ENCODE peak calls at places on chromosome 3, in seven cellular contexts. C is sigmoid colon, H is right atrium auricular region, V is Peyer's patch, Q is right lobe of liver, Y is fibroblast of lung, U is tibial artery. Z is an unnamed sample. For H3K36me3, the result is how much of the 10 kb centered on the place peaks cover.

GRCh38 chr3:147702499-147702898 is 293.3 kb downstream of the ZIC1 start:
- DNase-seq in C (no peak), H (no peak), V (no peak), Q (no peak), Y (peak), U (no peak), Z (no peak)

GRCh38 chr3:132134611-132135010 is 99.8 kb upstream of the CPNE4 start:
- DNase-seq in C (no peak), H (no peak), V (no peak), Q (no peak), Y (peak), U (no peak), Z (no peak)

GRCh38 chr3:114213669-114214541 is 23.5 kb downstream of the ZNF80 start:
- DNase-seq in C (no peak), H (no peak), V (peak), Q (no peak), Y (peak), U (no peak), Z (peak)

GRCh38 chr3:128559486-128560225 is 66.7 kb upstream of the GATA2 start:
- DNase-seq in C (peak), H (no peak), V (no peak), Q (no peak), Y (no peak), U (peak), Z (no peak)

GRCh38 chr3:184710870-184711365 is 946 bp downstream of the MAGEF1 start:
- DNase-seq in C (no peak), H (peak), V (peak), Q (no peak), Y (peak), U (no peak), Z (no peak)

GRCh38 chr3:98521897-98522537 is 685 bp downstream of the CLDND1 start:
- DNase-seq in C (peak), H (peak), V (no peak), Q (no peak), Y (peak), U (peak), Z (no peak)

GRCh38 chr3:35498506-35499210 is 140.7 kb upstream of the ARPP21 start:
- DNase-seq in C (no peak), H (no peak), V (no peak), Q (no peak), Y (no peak), U (no peak), Z (no peak)

GRCh38 chr3:131107637-131108433 is 81.2 kb downstream of the NEK11 start:
- DNase-seq in C (no peak), H (no peak), V (no peak), Q (no peak), Y (peak), U (no peak), Z (no peak)

GRCh38 chr3:111924283-111924682 is 54.5 kb upstream of the ABHD10 start:
- DNase-seq in C (peak), H (peak), V (no peak), Q (peak), Y (no peak), U (peak), Z (no peak)

GRCh38 chr3:54870423-54870822 is 57.4 kb downstream of the LRTM1 start:
- DNase-seq in C (no peak), H (no peak), V (no peak), Q (no peak), Y (peak), U (no peak), Z (no peak)

GRCh38 chr3:189773056-189773455 is 141.9 kb downstream of the TP63 start:
- DNase-seq in C (no peak), H (no peak), V (no peak), Q (no peak), Y (peak), U (no peak), Z (no peak)

GRCh38 chr3:103085465-103085864 is 650.6 kb downstream of the ZPLD1 start:
- DNase-seq in C (no peak), H (no peak), V (no peak), Q (no peak), Y (peak), U (no peak), Z (no peak)

GRCh38 chr3:56375654-56376053 is 92.6 kb downstream of the ERC2 start:
- DNase-seq in C (no peak), H (no peak), V (no peak), Q (no peak), Y (no peak), U (no peak), Z (no peak)

GRCh38 chr3:56862352-56863062 is 60.8 kb upstream of the ARHGEF3 start:
- DNase-seq in C (no peak), H (no peak), V (no peak), Q (no peak), Y (peak), U (no peak), Z (no peak)

GRCh38 chr3:187041362-187042061 is 97.8 kb downstream of the RPL39L start:
- DNase-seq in C (no peak), H (no peak), V (peak), Q (no peak), Y (peak), U (no peak), Z (no peak)

GRCh38 chr3:95715137-95715536 is 1099.3 kb upstream of the EPHA6 start:
- DNase-seq in C (no peak), H (no peak), V (no peak), Q (no peak), Y (no peak), U (no peak), Z (no peak)

GRCh38 chr3:149085828-149086231 is 503 bp downstream of the HLTF start:
- DNase-seq in C (peak), H (no peak), V (no peak), Q (no peak), Y (peak), U (no peak), Z (no peak)

GRCh38 chr3:30644615-30645014 is 38.2 kb downstream of the TGFBR2 start:
- DNase-seq in C (peak), H (peak), V (peak), Q (no peak), Y (peak), U (no peak), Z (no peak)

GRCh38 chr3:72446406-72447058 is 401.7 kb downstream of the SHQ1 start:
- DNase-seq in C (no peak), H (peak), V (peak), Q (no peak), Y (peak), U (no peak), Z (no peak)

GRCh38 chr3:197539651-197540051 is 16.1 kb downstream of the BDH1 start:
- DNase-seq in C (no peak), H (no peak), V (no peak), Q (no peak), Y (no peak), U (no peak), Z (no peak)

GRCh38 chr3:41198526-41198925 is 779 bp upstream of the CTNNB1 start:
- DNase-seq in C (peak), H (no peak), V (peak), Q (peak), Y (peak), U (peak), Z (no peak)

GRCh38 chr3:178485756-178486155 is 50.5 kb upstream of the KCNMB2 start:
- DNase-seq in C (no peak), H (no peak), V (no peak), Q (no peak), Y (peak), U (no peak), Z (no peak)

GRCh38 chr3:133573054-133573628 is 345 bp upstream of the CDV3 start:
- DNase-seq in C (peak), H (peak), V (peak), Q (peak), Y (peak), U (peak), Z (no peak)

GRCh38 chr3:52339612-52340011 is 23.5 kb downstream of the DNAH1 start:
- DNase-seq in C (no peak), H (no peak), V (peak), Q (peak), Y (peak), U (no peak), Z (no peak)

GRCh38 chr3:136624894-136625815 is 127.0 kb downstream of the STAG1 start:
- DNase-seq in C (no peak), H (no peak), V (no peak), Q (no peak), Y (peak), U (no peak), Z (no peak)

GRCh38 chr3:171833775-171834460 is 9.2 kb upstream of the TMEM212 start:
- DNase-seq in C (no peak), H (no peak), V (no peak), Q (no peak), Y (peak), U (no peak), Z (no peak)

GRCh38 chr3:57752307-57752706 is 3.8 kb upstream of the SLMAP start:
- DNase-seq in C (no peak), H (no peak), V (no peak), Q (no peak), Y (peak), U (no peak), Z (no peak)

GRCh38 chr3:38133557-38134405 is 3.1 kb downstream of the ACAA1 start:
- DNase-seq in C (no peak), H (no peak), V (no peak), Q (peak), Y (peak), U (no peak), Z (no peak)

GRCh38 chr3:122786067-122786466 is 7.6 kb downstream of the HSPBAP1 start:
- DNase-seq in C (no peak), H (no peak), V (no peak), Q (no peak), Y (peak), U (no peak), Z (no peak)

DNA sequence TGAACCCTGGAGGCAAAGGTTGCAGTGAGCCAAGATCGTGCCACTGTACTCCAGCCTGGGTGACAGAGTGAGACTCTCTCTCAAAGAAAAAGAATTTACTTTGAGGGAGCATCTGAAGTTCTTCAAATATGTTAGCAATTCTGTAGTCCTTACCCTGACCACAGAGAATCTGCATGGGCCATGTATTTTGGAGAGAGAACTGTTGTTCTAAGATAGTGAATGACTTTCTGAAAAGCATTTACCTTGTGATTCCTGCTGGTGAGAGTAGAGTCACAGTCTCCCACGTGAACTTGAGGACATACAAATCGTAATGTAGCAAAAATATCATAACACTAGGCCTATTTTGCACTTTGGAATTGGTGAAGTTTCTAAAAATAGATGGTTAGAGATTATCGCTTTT is 3.9 kb downstream of the BRK1 start:
- DNase-seq in C (no peak), H (no peak), V (no peak), Q (no peak), Y (peak), U (no peak), Z (no peak)
- TF ChIP-seq CTCF in C (no peak), H (no peak), V (no peak), Q (no peak), Y (no peak), U (no peak), Z (no peak)

DNA sequence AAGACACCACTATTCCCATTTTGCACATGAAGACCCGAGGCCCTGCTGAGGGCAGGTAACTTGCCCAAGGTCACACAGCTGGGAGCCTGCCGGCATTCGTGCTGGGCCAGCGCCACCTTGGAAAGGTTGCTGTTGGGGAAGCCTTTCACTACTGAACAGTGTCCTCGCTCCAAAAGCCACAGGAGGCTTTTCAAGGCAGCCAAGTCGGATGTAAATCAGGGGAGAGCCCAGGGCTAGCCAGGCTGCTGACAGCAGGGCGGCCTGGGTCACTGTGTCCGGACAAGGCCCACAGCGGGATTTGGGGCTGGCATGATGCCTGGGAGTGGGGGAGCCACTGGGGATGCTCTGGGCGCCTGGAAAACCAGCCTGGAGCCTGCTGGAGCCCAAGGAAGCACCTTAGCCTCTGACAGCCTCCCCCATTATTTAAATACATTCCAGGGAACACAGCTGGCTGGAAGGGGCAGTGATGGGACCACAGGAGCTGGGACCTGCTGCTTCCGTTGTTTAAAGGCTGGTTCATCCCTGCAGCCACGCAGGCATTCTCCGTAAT is 10.5 kb downstream of the SLC6A6 start:
- DNase-seq in C (no peak), H (no peak), V (no peak), Q (no peak), Y (no peak), U (no peak), Z (no peak)
- H3K36me3 ChIP-seq in C (under half), H (under half), V (under half), Q (under half), Y (under half), U (under half), Z (under half)

GRCh38 chr3:105783631-105784030 is 85.2 kb downstream of the CBLB start:
- DNase-seq in C (no peak), H (no peak), V (no peak), Q (no peak), Y (no peak), U (no peak), Z (no peak)
- TF ChIP-seq CTCF in C (no peak), H (no peak), V (no peak), Q (no peak), Y (no peak), U (no peak), Z (no peak)

GRCh38 chr3:134769469-134769868 is 25.6 kb upstream of the EPHB1 start:
- DNase-seq in C (no peak), H (no peak), V (no peak), Q (no peak), Y (no peak), U (no peak), Z (no peak)

GRCh38 chr3:134768845-134769244 is 26.2 kb upstream of the EPHB1 start:
- DNase-seq in C (no peak), H (no peak), V (no peak), Q (no peak), Y (no peak), U (no peak), Z (no peak)

GRCh38 chr3:134765468-134765867 is 29.6 kb upstream of the EPHB1 start:
- DNase-seq in C (no peak), H (no peak), V (no peak), Q (no peak), Y (no peak), U (no peak), Z (no peak)

GRCh38 chr3:134766290-134766689 is 28.8 kb upstream of the EPHB1 start:
- DNase-seq in C (no peak), H (no peak), V (no peak), Q (no peak), Y (no peak), U (no peak), Z (no peak)

GRCh38 chr3:134768116-134768515 is 26.9 kb upstream of the EPHB1 start:
- DNase-seq in C (no peak), H (no peak), V (no peak), Q (no peak), Y (no peak), U (no peak), Z (no peak)
- H3K36me3 ChIP-seq in C (under half), H (under half), V (under half), Q (under half), Y (under half), U (under half), Z (under half)